ENCODE peak calls at places on chromosomes 7 and 10, in four cellular contexts. D is testis, K is bronchial epithelial cell, B is transverse colon. Z is an unnamed sample.

GRCh38 chr10:23391817-23392216 is 47.1 kb upstream of the OTUD1 start:
- DNase-seq in D (no peak), K (no peak), B (no peak), Z (no peak)

GRCh38 chr10:23047201-23048050 is 48.0 kb upstream of the MSRB2 start:
- DNase-seq in D (no peak), K (peak), B (no peak), Z (no peak)

GRCh38 chr7:253491-254336 is 36.3 kb upstream of the FOXL3 start:
- DNase-seq in D (no peak), K (no peak), B (no peak), Z (no peak)

GRCh38 chr7:134747326-134747725 is 32.1 kb upstream of the CALD1 start:
- DNase-seq in D (no peak), K (no peak), B (no peak), Z (no peak)

GRCh38 chr10:46292573-46293023 is 5.8 kb downstream of the ANTXRL start:
- DNase-seq in D (no peak), K (no peak), B (peak), Z (no peak)

GRCh38 chr7:108286290-108286904 is 156.2 kb upstream of the LAMB4 start:
- DNase-seq in D (no peak), K (no peak), B (no peak), Z (no peak)

GRCh38 chr10:86968994-86969355 is 693 bp downstream of the ADIRF start:
- DNase-seq in D (no peak), K (no peak), B (no peak), Z (no peak)

GRCh38 chr7:111827863-111828504 is 265.7 kb upstream of the IMMP2L start:
- DNase-seq in D (no peak), K (peak), B (no peak), Z (no peak)

GRCh38 chr10:116848032-116848911 is 1.0 kb upstream of the ENO4 start:
- DNase-seq in D (no peak), K (peak), B (peak), Z (no peak)

GRCh38 chr7:129188372-129188891 is at the start of gene SMO:
- DNase-seq in D (peak), K (no peak), B (peak), Z (no peak)

GRCh38 chr7:132125096-132125495 is 451.2 kb downstream of the PLXNA4 start:
- DNase-seq in D (no peak), K (peak), B (no peak), Z (no peak)

GRCh38 chr7:48052748-48053147 is 17.4 kb downstream of the C7orf57 start:
- DNase-seq in D (no peak), K (peak), B (no peak), Z (no peak)

GRCh38 chr10:93379366-93380042 is 102.6 kb downstream of the MYOF start:
- DNase-seq in D (no peak), K (peak), B (no peak), Z (no peak)

GRCh38 chr7:66503551-66504031 is 125.1 kb upstream of the KCTD7 start:
- DNase-seq in D (no peak), K (no peak), B (no peak), Z (no peak)

GRCh38 chr10:7027913-7028808 is 382.7 kb downstream of the SFMBT2 start:
- DNase-seq in D (no peak), K (peak), B (no peak), Z (no peak)

GRCh38 chr7:22945584-22945983 is 68.3 kb downstream of the HYCC1 start:
- DNase-seq in D (no peak), K (no peak), B (no peak), Z (no peak)

GRCh38 chr10:114042895-114043531 is 653 bp upstream of the ADRB1 start:
- DNase-seq in D (peak), K (peak), B (peak), Z (no peak)

GRCh38 chr10:89438525-89438924 is 24.2 kb downstream of the IFIT5 start:
- DNase-seq in D (no peak), K (peak), B (no peak), Z (no peak)

GRCh38 chr10:33217854-33218253 is 116.6 kb downstream of the NRP1 start:
- DNase-seq in D (no peak), K (peak), B (no peak), Z (no peak)

GRCh38 chr7:16526742-16527540 is at the start of gene LRRC72:
- DNase-seq in D (no peak), K (no peak), B (no peak), Z (no peak)

GRCh38 chr10:16646474-16647059 is 124.9 kb upstream of the C1QL3 start:
- DNase-seq in D (no peak), K (peak), B (no peak), Z (no peak)

GRCh38 chr7:82317760-82318159 is 125.8 kb downstream of the CACNA2D1 start:
- DNase-seq in D (no peak), K (no peak), B (no peak), Z (no peak)

GRCh38 chr10:88038268-88038667 is 174.8 kb downstream of the PTEN start:
- DNase-seq in D (no peak), K (no peak), B (no peak), Z (no peak)

GRCh38 chr10:70939397-70939796 is 51.0 kb upstream of the PCBD1 start:
- DNase-seq in D (no peak), K (no peak), B (no peak), Z (no peak)

GRCh38 chr7:4683884-4684565 is 1.9 kb downstream of the FOXK1 start:
- DNase-seq in D (peak), K (peak), B (peak), Z (peak)

GRCh38 chr7:18494821-18495408 is 634 bp upstream of the HDAC9 start:
- DNase-seq in D (peak), K (no peak), B (no peak), Z (no peak)

GRCh38 chr7:884191-885003 is 8.0 kb downstream of the GET4 start:
- DNase-seq in D (no peak), K (no peak), B (no peak), Z (no peak)

GRCh38 chr10:91349381-91349780 is 60.8 kb upstream of the HECTD2 start:
- DNase-seq in D (no peak), K (peak), B (no peak), Z (no peak)

GRCh38 chr7:110186334-110186733 is 904.6 kb upstream of the LRRN3 start:
- DNase-seq in D (no peak), K (peak), B (no peak), Z (no peak)

GRCh38 chr10:73992899-73993788 is 4.8 kb upstream of the VCL start:
- DNase-seq in D (peak), K (peak), B (no peak), Z (no peak)

GRCh38 chr7:101534873-101535272 is 94.2 kb downstream of the MYL10 start:
- DNase-seq in D (no peak), K (no peak), B (no peak), Z (no peak)

GRCh38 chr10:14254368-14254767 is 76.4 kb downstream of the FRMD4A start:
- DNase-seq in D (no peak), K (no peak), B (no peak), Z (no peak)

GRCh38 chr10:121928528-121928884 is 675 bp upstream of the ATE1 start:
- DNase-seq in D (peak), K (no peak), B (no peak), Z (no peak)

GRCh38 chr7:150945171-150945852 is 32.8 kb downstream of the KCNH2 start:
- DNase-seq in D (peak), K (no peak), B (no peak), Z (no peak)

GRCh38 chr7:52271663-52272062 is 763.8 kb upstream of the POM121L12 start:
- DNase-seq in D (no peak), K (no peak), B (no peak), Z (no peak)

GRCh38 chr7:52269669-52270068 is 765.8 kb upstream of the POM121L12 start:
- DNase-seq in D (no peak), K (peak), B (no peak), Z (no peak)

GRCh38 chr7:52270301-52270700 is 765.1 kb upstream of the POM121L12 start:
- DNase-seq in D (no peak), K (peak), B (no peak), Z (no peak)

GRCh38 chr7:52273685-52274610 is 761.5 kb upstream of the POM121L12 start:
- DNase-seq in D (peak), K (no peak), B (no peak), Z (no peak)
- TF ChIP-seq CTCF in D (no peak), K (no peak), B (no peak), Z (no peak)

GRCh38 chr10:104045151-104046089 is 40.3 kb downstream of the COL17A1 start:
- DNase-seq in D (peak), K (no peak), B (no peak), Z (no peak)
- TF ChIP-seq CTCF in D (no peak), K (peak), B (peak), Z (no peak)

GRCh38 chr10:12605580-12606405 is 256.4 kb downstream of the CAMK1D start:
- DNase-seq in D (peak), K (peak), B (peak), Z (peak)
- TF ChIP-seq CTCF in D (no peak), K (no peak), B (no peak), Z (no peak)

GRCh38 chr7:30285531-30286284 is 1.3 kb downstream of the ZNRF2 start:
- DNase-seq in D (peak), K (peak), B (peak), Z (peak)

GRCh38 chr7:30286749-30287148 is 2.4 kb downstream of the ZNRF2 start:
- DNase-seq in D (no peak), K (no peak), B (no peak), Z (no peak)

GRCh38 chr7:30285067-30285530 is 702 bp downstream of the ZNRF2 start:
- DNase-seq in D (peak), K (no peak), B (peak), Z (no peak)

GRCh38 chr7:30282735-30283134 is 1.7 kb upstream of the ZNRF2 start:
- DNase-seq in D (no peak), K (no peak), B (no peak), Z (no peak)

GRCh38 chr7:30284298-30285066 is at the start of gene ZNRF2:
- DNase-seq in D (peak), K (peak), B (peak), Z (peak)
- TF ChIP-seq CTCF in D (peak), K (peak), B (peak), Z (peak)

Z was measured in natural killer cell.